ENCODE peak calls at places on chromosomes 7 and 10, in four cellular contexts. Z is GM23338, S is mammary epithelial cell, E is neural progenitor cell. V is an unnamed sample.

GRCh38 chr10:104246981-104247380 is 7.7 kb upstream of the GSTO1 start:
- DNase-seq in E (no peak), S (peak), Z (no peak), V (no peak)

GRCh38 chr7:130641497-130641896 is 27.1 kb downstream of the COPG2 start:
- DNase-seq in E (no peak), S (no peak), Z (no peak), V (peak)

GRCh38 chr10:104339469-104340098 is 1.3 kb upstream of the ITPRIP start:
- DNase-seq in Z (no peak), E (no peak), S (peak), V (no peak)

GRCh38 chr10:7243873-7244272 is 167.0 kb downstream of the SFMBT2 start:
- DNase-seq in S (no peak), Z (no peak), E (no peak), V (no peak)

GRCh38 chr10:132506711-132507466 is 30.7 kb upstream of the INPP5A start:
- DNase-seq in S (no peak), Z (no peak), E (no peak), V (peak)

GRCh38 chr7:35646289-35647033 is 48.5 kb downstream of the HERPUD2 start:
- DNase-seq in Z (no peak), S (no peak), E (peak), V (peak)

GRCh38 chr10:80186364-80187012 is 18.8 kb downstream of the ANXA11 start:
- DNase-seq in S (no peak), E (no peak), Z (no peak), V (no peak)

GRCh38 chr10:14653271-14654161 is 121.2 kb downstream of the FAM107B start:
- DNase-seq in E (peak), S (peak), Z (peak), V (peak)

DNA sequence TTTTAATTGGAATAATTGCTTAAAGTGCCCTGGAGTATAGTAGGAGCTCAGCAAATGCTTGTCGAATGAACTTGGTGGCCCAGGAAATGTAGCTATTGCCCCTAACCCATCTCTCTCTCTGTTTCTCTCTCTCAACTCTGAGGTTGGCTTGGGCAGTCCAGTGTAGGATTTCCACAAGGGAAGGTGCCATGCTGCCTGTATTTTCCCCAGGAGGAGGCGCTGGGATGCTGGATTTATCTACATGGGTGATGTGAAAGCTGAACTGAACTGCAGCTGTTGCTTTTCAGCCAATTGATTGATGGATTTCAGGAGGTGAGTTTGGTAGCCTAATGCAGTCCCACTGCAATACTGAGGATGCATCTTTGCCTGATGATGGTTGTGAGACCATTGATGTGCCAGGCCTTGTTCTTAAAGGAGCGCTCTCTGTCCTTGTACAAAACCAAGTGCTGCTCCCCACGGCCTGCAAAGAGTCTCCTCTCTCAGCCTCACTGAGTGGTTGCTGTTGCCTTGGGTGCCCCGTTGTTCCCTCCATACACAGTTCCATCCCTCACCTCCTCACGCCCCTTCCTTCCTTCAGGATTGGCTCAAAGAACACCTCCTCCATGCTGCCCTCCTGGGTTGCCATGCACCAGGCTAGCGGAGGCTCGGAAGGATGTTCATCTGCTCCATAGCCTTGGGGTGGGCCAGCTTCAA is 200.6 kb downstream of the GLRX3 start:
- DNase-seq in Z (no peak), E (peak), S (no peak), V (peak)
- H3K27ac ChIP-seq in Z (no peak), E (no peak), S (no peak), V (no peak)

GRCh38 chr10:101217450-101218281 is 11.6 kb downstream of the LBX1 start:
- DNase-seq in Z (peak), E (peak), S (no peak), V (peak)
- TF ChIP-seq EZH2 in Z (no peak), E (peak), S (peak), V (no peak)

DNA sequence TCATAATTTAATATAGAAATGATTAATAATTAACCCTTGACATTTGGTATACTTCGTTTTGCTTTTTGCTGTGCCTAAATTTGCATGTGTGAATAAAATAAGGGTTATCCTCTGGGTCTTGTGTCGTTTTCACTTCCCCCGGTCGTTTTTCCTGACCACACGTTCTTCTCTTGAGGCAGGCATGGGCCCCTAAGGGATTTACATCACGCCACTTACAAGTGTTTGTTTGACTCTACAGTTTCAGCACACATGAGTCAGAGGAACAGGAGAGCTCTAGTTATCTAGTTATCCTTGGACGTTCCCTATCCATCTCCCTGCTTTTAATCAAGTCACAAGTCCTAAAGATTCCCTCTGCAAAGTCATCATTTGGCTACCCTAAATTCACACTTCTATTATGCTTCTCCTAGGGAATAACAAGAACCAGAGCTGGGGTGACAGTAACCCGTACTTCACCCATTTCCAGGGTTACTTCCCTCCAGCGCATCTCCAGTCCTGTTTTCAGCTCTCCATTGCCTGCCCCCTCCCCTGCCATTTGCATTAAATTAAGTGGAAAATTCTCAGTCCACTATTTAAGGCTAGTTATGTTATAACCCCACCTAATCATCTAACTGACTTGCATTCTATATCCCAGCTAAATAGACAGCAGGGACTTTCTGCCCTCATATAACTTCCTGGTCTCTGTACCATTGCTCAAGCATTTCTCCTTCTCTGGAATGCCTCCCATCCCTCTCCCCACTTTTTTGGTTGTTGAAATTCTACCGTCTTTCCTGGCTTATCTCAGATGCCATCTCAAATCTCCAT is 206.9 kb downstream of the PTEN start:
- DNase-seq in S (no peak), Z (no peak), E (no peak), V (no peak)
- H3K27ac ChIP-seq in S (no peak), Z (no peak), E (no peak), V (no peak)

DNA sequence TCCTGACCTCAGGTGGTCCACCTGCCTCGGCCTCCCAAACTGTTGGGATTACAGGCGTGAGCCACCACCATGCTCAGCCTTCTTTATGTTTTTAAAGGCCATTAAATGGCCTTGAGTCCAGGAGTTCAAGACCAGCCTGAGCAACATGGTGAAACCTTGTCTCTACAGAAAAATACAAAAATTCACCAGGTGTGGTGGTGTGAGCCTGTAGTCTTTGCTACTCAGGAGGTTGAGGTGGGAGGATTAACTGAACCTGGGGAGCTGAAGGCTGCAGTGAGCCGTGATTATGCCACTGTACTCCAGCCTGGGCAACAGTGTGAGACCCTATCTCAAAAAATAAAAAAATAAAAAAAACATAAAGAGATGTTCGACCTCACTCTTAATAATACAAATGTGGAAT is 11.0 kb downstream of the SMO start:
- DNase-seq in Z (no peak), S (no peak), E (no peak), V (no peak)
- TF ChIP-seq EZH2 in Z (no peak), S (no peak), E (no peak), V (no peak)

GRCh38 chr7:19560111-19560883 is 148.5 kb downstream of the POLR1F start:
- DNase-seq in S (peak), Z (peak), E (no peak), V (no peak)
- H3K27ac ChIP-seq in S (peak), Z (no peak), E (no peak), V (no peak)

GRCh38 chr10:89651205-89651915 is 6.3 kb upstream of the PANK1 start:
- DNase-seq in E (no peak), Z (peak), S (no peak), V (no peak)

GRCh38 chr10:89651916-89652573 is 7.0 kb upstream of the PANK1 start:
- DNase-seq in Z (no peak), S (no peak), E (no peak), V (no peak)

GRCh38 chr10:89652971-89653370 is 7.9 kb upstream of the PANK1 start:
- DNase-seq in E (no peak), Z (no peak), S (no peak), V (no peak)

GRCh38 chr10:89655722-89656121 is 10.7 kb upstream of the PANK1 start:
- DNase-seq in Z (no peak), S (no peak), E (no peak), V (no peak)

DNA sequence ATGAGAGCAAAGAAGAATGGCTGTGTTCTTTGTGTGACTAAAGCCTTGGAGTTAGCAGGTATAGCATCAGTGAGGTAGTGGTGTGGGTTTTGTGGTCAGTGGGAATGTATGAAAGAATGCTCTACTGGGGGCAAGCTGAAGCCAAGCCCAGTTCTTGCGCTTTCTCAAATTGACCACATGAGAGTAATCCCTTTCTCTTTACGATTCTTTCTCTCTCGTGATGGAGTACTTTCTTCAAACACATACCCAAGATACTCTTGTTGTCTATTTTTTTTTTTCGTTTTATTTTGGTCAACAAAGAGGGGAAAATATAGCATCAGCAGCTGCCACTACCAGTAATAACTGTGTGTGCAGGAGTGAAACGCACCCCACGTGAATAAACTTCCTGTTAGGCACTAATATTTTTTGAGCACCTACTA is 8.4 kb upstream of the PANK1 start:
- DNase-seq in Z (no peak), S (peak), E (no peak), V (no peak)
- TF ChIP-seq EZH2 in Z (no peak), S (no peak), E (no peak), V (no peak)

GRCh38 chr10:87864497-87865059 is 1.2 kb downstream of the PTEN start:
- DNase-seq in Z (no peak), S (peak), E (peak), V (peak)

GRCh38 chr10:87867453-87867852 is 4.0 kb downstream of the PTEN start:
- DNase-seq in S (peak), Z (no peak), E (no peak), V (no peak)

GRCh38 chr10:87868277-87868676 is 4.9 kb downstream of the PTEN start:
- DNase-seq in E (no peak), Z (no peak), S (peak), V (no peak)

GRCh38 chr10:87865201-87866025 is 2.0 kb downstream of the PTEN start:
- DNase-seq in S (peak), E (no peak), Z (no peak), V (no peak)

GRCh38 chr10:87866575-87866974 is 3.1 kb downstream of the PTEN start:
- DNase-seq in E (no peak), Z (no peak), S (peak), V (no peak)
- H3K27ac ChIP-seq in E (no peak), Z (no peak), S (peak), V (peak)

DNA sequence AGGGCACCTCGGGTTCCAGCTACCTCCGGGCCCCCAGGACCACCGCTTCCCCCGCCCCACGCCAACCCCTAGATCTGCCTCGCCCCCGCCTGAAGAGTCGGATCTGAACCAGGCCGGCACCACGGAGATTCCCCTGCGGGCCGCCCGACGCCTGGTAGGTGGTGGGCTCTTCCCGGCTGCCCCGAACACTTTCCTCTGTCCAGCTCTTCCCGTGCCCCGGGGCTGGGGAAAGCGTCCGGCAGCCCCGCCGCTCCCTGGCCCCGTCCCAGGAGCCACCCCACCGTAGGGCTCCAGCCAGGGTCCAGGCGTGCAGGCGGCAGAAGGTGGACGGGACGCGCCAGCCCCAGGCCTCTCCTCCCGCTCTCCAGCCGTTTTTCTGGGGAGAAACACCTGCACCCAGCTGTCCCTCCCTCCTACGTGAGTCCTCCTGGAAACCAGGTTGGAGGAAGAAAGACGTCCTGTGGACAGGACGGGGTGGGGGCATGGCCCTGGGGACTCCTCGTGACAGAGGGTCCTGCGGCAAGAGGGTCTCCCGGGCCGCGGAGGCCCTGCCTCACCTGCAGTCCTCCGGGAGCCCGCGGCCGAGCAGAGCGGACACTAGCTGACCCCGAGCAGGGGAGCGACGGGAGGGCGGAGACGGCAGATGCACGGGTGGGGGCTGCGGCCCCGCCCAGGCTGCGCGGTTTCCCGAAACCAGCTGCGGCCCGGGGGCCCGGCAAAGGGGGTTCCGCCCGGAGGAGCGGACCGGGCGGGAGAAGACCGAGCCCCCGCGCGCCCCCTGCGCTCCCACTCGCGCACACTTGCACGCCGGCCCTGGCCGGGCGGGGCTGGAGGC is at the start of gene TMEM176B:
- DNase-seq in S (no peak), E (peak), Z (peak), V (no peak)
- TF ChIP-seq EZH2 in S (peak), E (peak), Z (peak), V (no peak)

DNA sequence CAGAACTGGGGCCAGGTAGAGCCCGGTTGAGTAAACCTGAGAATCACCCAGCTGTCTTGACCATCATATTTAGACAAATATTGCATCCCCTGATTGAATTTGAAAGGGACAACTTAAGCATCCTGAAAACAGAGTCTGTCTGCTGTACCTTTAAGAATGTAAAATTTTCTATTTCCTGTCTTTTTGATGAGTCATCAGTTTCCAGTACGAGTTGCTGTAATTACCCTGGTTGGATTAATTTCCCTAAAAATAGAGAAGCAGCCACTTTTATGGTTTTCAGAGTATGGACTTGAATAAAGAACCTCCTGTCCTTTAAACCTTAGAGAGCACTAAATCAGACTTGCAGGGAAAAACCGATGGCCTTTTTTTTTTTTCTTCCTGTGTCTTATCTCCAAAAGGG is 164.6 kb upstream of the SH2B2 start:
- DNase-seq in E (no peak), Z (no peak), S (no peak), V (peak)
- H3K27ac ChIP-seq in E (no peak), Z (peak), S (no peak), V (peak)

V was measured in A673.